ENCODE peak calls at places on chromosomes 13 and 19, in ten cellular contexts. G, O, Q, H, U, Y, R, S, E and Z are unnamed samples.
A peak's percentile ranks its signal among the peaks of the same experiment; 100 is the strongest.

GRCh38 chr13:62320129-62320724 is 904.6 kb upstream of the PCDH20 start:
- DNase-seq in G (peak; percentile 58), U (no peak), Y (no peak), H (no peak), Q (no peak), R (no peak), O (no peak), S (peak; percentile 33), E (peak; percentile 45), Z (peak; percentile 42)

GRCh38 chr19:32708457-32708856 is 11.1 kb upstream of the TDRD12 start:
- DNase-seq in G (no peak), H (no peak), Y (no peak), R (no peak), U (no peak), S (no peak), Q (peak; percentile 25), E (no peak), O (no peak), Z (no peak)

GRCh38 chr13:21637296-21637695 is 33.3 kb upstream of the MICU2 start:
- DNase-seq in U (no peak), R (no peak), G (peak; percentile 72), S (no peak), Q (peak; percentile 21), E (no peak), H (peak; percentile 7), O (no peak), Y (peak; percentile 86), Z (no peak)

GRCh38 chr13:100666124-100666523 is 8.5 kb downstream of the TMTC4 start:
- DNase-seq in Q (no peak), H (no peak), R (no peak), E (no peak), S (peak; percentile 32), G (peak; percentile 14), U (no peak), O (no peak), Y (no peak), Z (no peak)

GRCh38 chr19:19319725-19320361 is 466 bp downstream of the SUGP1 start:
- DNase-seq in H (no peak), S (no peak), O (no peak), U (no peak), R (no peak), Y (peak; percentile 10), E (no peak), G (no peak), Q (no peak), Z (no peak)

GRCh38 chr19:42286349-42287016 is 15.4 kb upstream of the PRR19 start:
- DNase-seq in G (peak; percentile 42), R (no peak), E (no peak), U (no peak), Q (no peak), O (no peak), Y (no peak), S (no peak), H (peak; percentile 15), Z (no peak)

GRCh38 chr19:21474671-21475181 is 30.7 kb upstream of the ZNF429 start:
- DNase-seq in S (peak; percentile 10), H (peak; percentile 78), E (no peak), U (peak; percentile 20), Q (peak; percentile 74), G (peak; percentile 71), R (peak; percentile 41), Y (peak; percentile 50), O (no peak), Z (peak; percentile 2)

GRCh38 chr13:80513196-80513595 is 172.3 kb upstream of the SPRY2 start:
- DNase-seq in Y (no peak), G (no peak), E (no peak), Q (no peak), O (no peak), H (no peak), S (no peak), R (no peak), U (no peak), Z (no peak)

GRCh38 chr13:41802033-41802683 is 158.8 kb downstream of the VWA8 start:
- DNase-seq in S (no peak), E (no peak), Q (no peak), R (no peak), U (no peak), Y (no peak), G (no peak), O (no peak), H (no peak), Z (no peak)

GRCh38 chr19:2129486-2129885 is 21.9 kb downstream of the AP3D1 start:
- DNase-seq in S (no peak), Q (no peak), R (no peak), Y (no peak), O (no peak), E (no peak), H (no peak), U (no peak), G (no peak), Z (no peak)

GRCh38 chr19:45496349-45496953 is 396 bp downstream of the RTN2 start:
- DNase-seq in Y (no peak), O (no peak), U (no peak), G (no peak), S (no peak), H (no peak), R (no peak), Q (peak; percentile 54), E (no peak), Z (no peak)

GRCh38 chr13:109897988-109898623 is 111.7 kb upstream of the IRS2 start:
- DNase-seq in R (no peak), H (no peak), G (no peak), O (no peak), Q (no peak), Y (no peak), S (no peak), E (no peak), U (no peak), Z (no peak)

GRCh38 chr13:39527301-39527700 is 75.7 kb downstream of the LHFPL6 start:
- DNase-seq in Y (no peak), O (no peak), G (no peak), E (no peak), R (no peak), Q (no peak), H (no peak), S (no peak), U (no peak), Z (no peak)

GRCh38 chr19:6101291-6101690 is 9.0 kb downstream of the RFX2 start:
- DNase-seq in H (no peak), R (no peak), O (no peak), G (no peak), Y (no peak), S (no peak), E (no peak), Q (no peak), U (no peak), Z (no peak)

GRCh38 chr13:80217614-80218456 is 123.1 kb downstream of the SPRY2 start:
- DNase-seq in S (no peak), U (no peak), R (no peak), Y (no peak), Q (no peak), O (no peak), G (peak; percentile 81), E (no peak), H (no peak), Z (peak; percentile 20)

GRCh38 chr13:43196171-43196611 is 172.8 kb downstream of the DNAJC15 start:
- DNase-seq in Y (no peak), G (peak; percentile 40), H (no peak), O (no peak), U (no peak), R (no peak), Q (no peak), S (no peak), E (no peak), Z (no peak)

GRCh38 chr13:94620286-94620896 is 18.7 kb downstream of the GPR180 start:
- DNase-seq in S (no peak), R (no peak), Q (no peak), H (no peak), O (no peak), G (peak; percentile 56), Y (no peak), E (no peak), U (no peak), Z (no peak)

GRCh38 chr13:100436099-100436498 is 152.5 kb downstream of the GGACT start:
- DNase-seq in Q (no peak), S (no peak), R (no peak), H (no peak), U (no peak), Y (peak; percentile 17), E (no peak), O (no peak), G (no peak), Z (no peak)

GRCh38 chr13:113651511-113652403 is 6.2 kb downstream of the ATP4B start:
- DNase-seq in Q (no peak), S (no peak), O (no peak), Y (peak; percentile 4), G (no peak), U (no peak), H (no peak), E (no peak), R (no peak), Z (no peak)

GRCh38 chr19:34713262-34713637 is 20.8 kb upstream of the ZNF181 start:
- DNase-seq in O (no peak), U (no peak), E (no peak), S (no peak), R (no peak), Y (no peak), Q (no peak), G (no peak), H (no peak), Z (no peak)

GRCh38 chr19:46080561-46080960 is 39.8 kb upstream of the IGFL4 start:
- DNase-seq in E (no peak), Q (no peak), H (no peak), S (no peak), U (no peak), O (peak; percentile 59), Y (no peak), R (no peak), G (peak; percentile 93), Z (peak; percentile 63)

GRCh38 chr19:35846038-35846668 is 6.2 kb downstream of the NPHS1 start:
- DNase-seq in O (no peak), S (no peak), Q (no peak), G (no peak), U (no peak), R (no peak), Y (no peak), E (no peak), H (no peak), Z (no peak)

GRCh38 chr19:3457531-3458228 is 22.6 kb downstream of the SMIM24 start:
- DNase-seq in Q (no peak), R (no peak), G (no peak), H (no peak), U (no peak), O (no peak), Y (no peak), S (no peak), E (no peak), Z (no peak)

GRCh38 chr13:113539176-113539575 is 45.4 kb upstream of the TFDP1 start:
- DNase-seq in Q (no peak), S (no peak), U (no peak), O (no peak), H (no peak), Y (no peak), E (no peak), G (no peak), R (no peak), Z (no peak)

GRCh38 chr13:113448885-113449692 is 4.2 kb downstream of the ADPRHL1 start:
- DNase-seq in Q (peak; percentile 79), U (no peak), S (no peak), E (peak; percentile 82), O (no peak), R (no peak), Y (peak; percentile 83), G (peak; percentile 22), H (no peak), Z (no peak)

GRCh38 chr13:113090806-113091205 is 14.8 kb upstream of the F7 start:
- DNase-seq in G (no peak), O (no peak), H (no peak), R (no peak), E (no peak), Q (no peak), S (no peak), Y (no peak), U (no peak), Z (no peak)

GRCh38 chr19:4044927-4045557 is 21.7 kb downstream of the ZBTB7A start:
- DNase-seq in H (no peak), S (no peak), O (no peak), G (no peak), E (no peak), U (no peak), Q (no peak), Y (no peak), R (no peak), Z (no peak)

GRCh38 chr19:29290853-29291252 is 77.9 kb upstream of the UQCRFS1 start:
- DNase-seq in H (no peak), U (no peak), S (no peak), O (no peak), G (no peak), E (no peak), R (no peak), Y (no peak), Q (no peak), Z (no peak)